ENCODE peak calls at places on chromosomes 1 and 21, in seven cellular contexts. I, B, C, E, H, M and L are unnamed samples.

GRCh38 chr1:166139735-166140134 is 27.1 kb downstream of the FAM78B start:
- DNase-seq in I (no peak), B (no peak), C (no peak), E (no peak), H (no peak), M (no peak), L (no peak)

GRCh38 chr1:91804546-91805023 is 81.4 kb downstream of the TGFBR3 start:
- DNase-seq in I (peak), B (no peak), C (peak), E (no peak), H (no peak), M (no peak), L (peak)

GRCh38 chr21:24014381-24014780 is 1592.9 kb downstream of the MRPL39 start:
- DNase-seq in I (no peak), B (no peak), C (no peak), E (no peak), H (no peak), M (no peak), L (no peak)

GRCh38 chr1:47443530-47444316 is 5.9 kb downstream of the FOXD2 start:
- DNase-seq in I (no peak), B (no peak), C (no peak), E (no peak), H (no peak), M (peak), L (no peak)

GRCh38 chr1:235739631-235740030 is 90.0 kb upstream of the GNG4 start:
- DNase-seq in I (no peak), B (no peak), C (no peak), E (no peak), H (no peak), M (no peak), L (no peak)

GRCh38 chr1:224173523-224173922 is 9.5 kb upstream of the DEGS1 start:
- DNase-seq in I (no peak), B (no peak), C (no peak), E (no peak), H (no peak), M (no peak), L (no peak)

GRCh38 chr1:56758135-56758534 is 61.1 kb downstream of the FYB2 start:
- DNase-seq in I (no peak), B (no peak), C (peak), E (peak), H (peak), M (peak), L (no peak)

GRCh38 chr1:88773540-88774150 is 89.6 kb downstream of the PKN2 start:
- DNase-seq in I (peak), B (no peak), C (peak), E (no peak), H (no peak), M (no peak), L (peak)

GRCh38 chr1:88878731-88879130 is 12.6 kb downstream of the GTF2B start:
- DNase-seq in I (no peak), B (no peak), C (no peak), E (no peak), H (no peak), M (no peak), L (no peak)

GRCh38 chr1:54887665-54888071 is 673 bp upstream of the DHCR24 start:
- DNase-seq in I (no peak), B (no peak), C (no peak), E (peak), H (no peak), M (peak), L (no peak)

GRCh38 chr1:16151200-16151708 is 4.6 kb downstream of the EPHA2 start:
- DNase-seq in I (no peak), B (no peak), C (no peak), E (no peak), H (no peak), M (peak), L (peak)

GRCh38 chr1:37430074-37430985 is 44.0 kb upstream of the ZC3H12A start:
- DNase-seq in I (no peak), B (no peak), C (no peak), E (no peak), H (no peak), M (no peak), L (no peak)

GRCh38 chr1:2534775-2535387 is 4.8 kb upstream of the HES5 start:
- DNase-seq in I (no peak), B (no peak), C (no peak), E (no peak), H (no peak), M (no peak), L (no peak)

GRCh38 chr1:207579436-207579799 is 65.5 kb upstream of the CR1L start:
- DNase-seq in I (peak), B (peak), C (peak), E (no peak), H (peak), M (peak), L (peak)

GRCh38 chr1:74652711-74653131 is 20.9 kb downstream of the ERICH3 start:
- DNase-seq in I (no peak), B (peak), C (no peak), E (no peak), H (no peak), M (no peak), L (peak)

GRCh38 chr1:27686223-27686990 is 14.4 kb upstream of the IFI6 start:
- DNase-seq in I (no peak), B (no peak), C (no peak), E (no peak), H (peak), M (peak), L (peak)

GRCh38 chr1:44483089-44483488 is 78.0 kb downstream of the RNF220 start:
- DNase-seq in I (no peak), B (no peak), C (no peak), E (no peak), H (no peak), M (no peak), L (no peak)

GRCh38 chr1:188668083-188668482 is 1809.6 kb downstream of the BRINP3 start:
- DNase-seq in I (no peak), B (no peak), C (peak), E (no peak), H (no peak), M (peak), L (no peak)

GRCh38 chr1:204932573-204932909 is 61.9 kb downstream of the NFASC start:
- DNase-seq in I (no peak), B (no peak), C (no peak), E (no peak), H (no peak), M (no peak), L (no peak)

GRCh38 chr1:205920159-205920558 is 23.1 kb downstream of the SLC26A9 start:
- DNase-seq in I (no peak), B (no peak), C (no peak), E (peak), H (no peak), M (no peak), L (peak)

GRCh38 chr21:36320421-36321324 is 676 bp downstream of the MORC3 start:
- DNase-seq in I (peak), B (peak), C (peak), E (peak), H (no peak), M (no peak), L (peak)

GRCh38 chr1:24216730-24217129 is 29.6 kb upstream of the IFNLR1 start:
- DNase-seq in I (no peak), B (no peak), C (no peak), E (no peak), H (no peak), M (no peak), L (no peak)

GRCh38 chr1:234756066-234756783 is 146.2 kb upstream of the IRF2BP2 start:
- DNase-seq in I (no peak), B (no peak), C (no peak), E (no peak), H (no peak), M (no peak), L (peak)

GRCh38 chr1:185244015-185244747 is 72.9 kb downstream of the IVNS1ABP start:
- DNase-seq in I (peak), B (no peak), C (no peak), E (no peak), H (no peak), M (no peak), L (peak)

GRCh38 chr1:114833421-114833820 is 21.2 kb upstream of the SYCP1 start:
- DNase-seq in I (no peak), B (no peak), C (no peak), E (no peak), H (no peak), M (no peak), L (peak)

GRCh38 chr21:19340303-19340702 is 936.7 kb upstream of the TMPRSS15 start:
- DNase-seq in I (no peak), B (no peak), C (no peak), E (no peak), H (no peak), M (no peak), L (no peak)

GRCh38 chr1:19463204-19463803 is 22.0 kb downstream of the CAPZB start:
- DNase-seq in I (no peak), B (peak), C (no peak), E (no peak), H (no peak), M (no peak), L (no peak)

GRCh38 chr1:85607126-85607912 is 26.8 kb downstream of the CCN1 start:
- DNase-seq in I (no peak), B (no peak), C (peak), E (no peak), H (peak), M (peak), L (peak)

GRCh38 chr1:14320518-14320917 is 278.0 kb upstream of the KAZN start:
- DNase-seq in I (no peak), B (no peak), C (no peak), E (no peak), H (no peak), M (no peak), L (peak)

GRCh38 chr1:173669491-173669941 is at the start of gene ANKRD45:
- DNase-seq in I (peak), B (peak), C (no peak), E (peak), H (peak), M (peak), L (peak)

GRCh38 chr1:172380441-172381244 is 39.8 kb upstream of the C1orf105 start:
- DNase-seq in I (no peak), B (peak), C (no peak), E (no peak), H (no peak), M (no peak), L (no peak)

GRCh38 chr1:148352470-148353118 is 130.5 kb downstream of the PPIAL4G start:
- DNase-seq in I (no peak), B (no peak), C (no peak), E (no peak), H (no peak), M (no peak), L (no peak)